ENCODE peak calls at places on chromosomes 4 and X, in eight cellular contexts. One of them, this sample, is unnamed.

GRCh38 chr4:7134737-7135388 is 57.5 kb upstream of the SORCS2 start:
- DNase-seq in AG10803: peak; percentile 96
- DNase-seq in upper lobe of left lung: peak; percentile 46
- DNase-seq in glutamatergic neuron: no peak
- DNase-seq in activated CD4-positive, alpha-beta T cell treated with anti-CD3 and anti-CD28 coated beads, Interleukin-2, amount 50 U/mL, for 1 hour: no peak
- DNase-seq in type B pancreatic cell: no peak
- DNase-seq in esophagus muscularis mucosa: no peak
- DNase-seq in GM12878: no peak
- DNase-seq in this sample: no peak

GRCh38 chrX:22097295-22097694 is 65.2 kb downstream of the PHEX start:
- DNase-seq in AG10803: peak; percentile 72
- DNase-seq in upper lobe of left lung: no peak
- DNase-seq in glutamatergic neuron: no peak
- DNase-seq in activated CD4-positive, alpha-beta T cell treated with anti-CD3 and anti-CD28 coated beads, Interleukin-2, amount 50 U/mL, for 1 hour: no peak
- DNase-seq in type B pancreatic cell: no peak
- DNase-seq in esophagus muscularis mucosa: no peak
- DNase-seq in GM12878: no peak
- DNase-seq in this sample: no peak

GRCh38 chr4:112982677-112983076 is 66.8 kb upstream of the ANK2 start:
- DNase-seq in AG10803: peak; percentile 38
- DNase-seq in upper lobe of left lung: no peak
- DNase-seq in glutamatergic neuron: no peak
- DNase-seq in activated CD4-positive, alpha-beta T cell treated with anti-CD3 and anti-CD28 coated beads, Interleukin-2, amount 50 U/mL, for 1 hour: no peak
- DNase-seq in type B pancreatic cell: no peak
- DNase-seq in esophagus muscularis mucosa: no peak
- DNase-seq in GM12878: no peak
- DNase-seq in this sample: no peak

GRCh38 chrX:148592595-148592994 is 92.2 kb downstream of the AFF2 start:
- DNase-seq in AG10803: no peak
- DNase-seq in upper lobe of left lung: no peak
- DNase-seq in glutamatergic neuron: peak; percentile 10
- DNase-seq in activated CD4-positive, alpha-beta T cell treated with anti-CD3 and anti-CD28 coated beads, Interleukin-2, amount 50 U/mL, for 1 hour: no peak
- DNase-seq in type B pancreatic cell: no peak
- DNase-seq in esophagus muscularis mucosa: no peak
- DNase-seq in GM12878: no peak
- DNase-seq in this sample: no peak

GRCh38 chrX:155768036-155768769 is 112.9 kb upstream of the VAMP7 start:
- DNase-seq in AG10803: peak; percentile 70
- DNase-seq in upper lobe of left lung: peak; percentile 66
- DNase-seq in glutamatergic neuron: no peak
- DNase-seq in activated CD4-positive, alpha-beta T cell treated with anti-CD3 and anti-CD28 coated beads, Interleukin-2, amount 50 U/mL, for 1 hour: no peak
- DNase-seq in type B pancreatic cell: no peak
- DNase-seq in esophagus muscularis mucosa: no peak
- DNase-seq in GM12878: no peak
- DNase-seq in this sample: no peak

GRCh38 chr4:102869569-102870227 is 906 bp downstream of the CISD2 start:
- DNase-seq in AG10803: no peak
- DNase-seq in upper lobe of left lung: no peak
- DNase-seq in glutamatergic neuron: no peak
- DNase-seq in activated CD4-positive, alpha-beta T cell treated with anti-CD3 and anti-CD28 coated beads, Interleukin-2, amount 50 U/mL, for 1 hour: no peak
- DNase-seq in type B pancreatic cell: no peak
- DNase-seq in esophagus muscularis mucosa: no peak
- DNase-seq in GM12878: no peak
- DNase-seq in this sample: no peak

GRCh38 chrX:149650162-149650561 is 18.6 kb upstream of the TMEM185A start:
- DNase-seq in AG10803: no peak
- DNase-seq in upper lobe of left lung: no peak
- DNase-seq in glutamatergic neuron: no peak
- DNase-seq in activated CD4-positive, alpha-beta T cell treated with anti-CD3 and anti-CD28 coated beads, Interleukin-2, amount 50 U/mL, for 1 hour: no peak
- DNase-seq in type B pancreatic cell: no peak
- DNase-seq in esophagus muscularis mucosa: peak; percentile 17
- DNase-seq in GM12878: no peak
- DNase-seq in this sample: no peak

GRCh38 chr4:119237201-119237600 is 24.7 kb downstream of the USP53 start:
- DNase-seq in AG10803: no peak
- DNase-seq in upper lobe of left lung: peak; percentile 38
- DNase-seq in glutamatergic neuron: no peak
- DNase-seq in activated CD4-positive, alpha-beta T cell treated with anti-CD3 and anti-CD28 coated beads, Interleukin-2, amount 50 U/mL, for 1 hour: no peak
- DNase-seq in type B pancreatic cell: no peak
- DNase-seq in esophagus muscularis mucosa: no peak
- DNase-seq in GM12878: no peak
- DNase-seq in this sample: no peak

GRCh38 chr4:118811008-118811764 is 24.7 kb downstream of the SEC24D start:
- DNase-seq in AG10803: peak; percentile 89
- DNase-seq in upper lobe of left lung: no peak
- DNase-seq in glutamatergic neuron: no peak
- DNase-seq in activated CD4-positive, alpha-beta T cell treated with anti-CD3 and anti-CD28 coated beads, Interleukin-2, amount 50 U/mL, for 1 hour: no peak
- DNase-seq in type B pancreatic cell: no peak
- DNase-seq in esophagus muscularis mucosa: no peak
- DNase-seq in GM12878: no peak
- DNase-seq in this sample: no peak

GRCh38 chr4:89998350-89999098 is 103.9 kb downstream of the MMRN1 start:
- DNase-seq in AG10803: no peak
- DNase-seq in upper lobe of left lung: no peak
- DNase-seq in glutamatergic neuron: no peak
- DNase-seq in activated CD4-positive, alpha-beta T cell treated with anti-CD3 and anti-CD28 coated beads, Interleukin-2, amount 50 U/mL, for 1 hour: no peak
- DNase-seq in type B pancreatic cell: no peak
- DNase-seq in esophagus muscularis mucosa: no peak
- DNase-seq in GM12878: no peak
- DNase-seq in this sample: peak; percentile 35

GRCh38 chr4:156779774-156780173 is 191.8 kb downstream of the PDGFC start:
- DNase-seq in AG10803: peak; percentile 95
- DNase-seq in upper lobe of left lung: no peak
- DNase-seq in glutamatergic neuron: no peak
- DNase-seq in activated CD4-positive, alpha-beta T cell treated with anti-CD3 and anti-CD28 coated beads, Interleukin-2, amount 50 U/mL, for 1 hour: no peak
- DNase-seq in type B pancreatic cell: no peak
- DNase-seq in esophagus muscularis mucosa: no peak
- DNase-seq in GM12878: no peak
- DNase-seq in this sample: no peak

GRCh38 chr4:4289055-4289454 is 899 bp downstream of the LYAR start:
- DNase-seq in AG10803: no peak
- DNase-seq in upper lobe of left lung: no peak
- DNase-seq in glutamatergic neuron: no peak
- DNase-seq in activated CD4-positive, alpha-beta T cell treated with anti-CD3 and anti-CD28 coated beads, Interleukin-2, amount 50 U/mL, for 1 hour: no peak
- DNase-seq in type B pancreatic cell: no peak
- DNase-seq in esophagus muscularis mucosa: no peak
- DNase-seq in GM12878: no peak
- DNase-seq in this sample: no peak

GRCh38 chrX:103063918-103064434 is at the start of gene BEX1:
- DNase-seq in AG10803: peak; percentile 0
- DNase-seq in upper lobe of left lung: peak; percentile 77
- DNase-seq in glutamatergic neuron: peak; percentile 81
- DNase-seq in activated CD4-positive, alpha-beta T cell treated with anti-CD3 and anti-CD28 coated beads, Interleukin-2, amount 50 U/mL, for 1 hour: no peak
- DNase-seq in type B pancreatic cell: no peak
- DNase-seq in esophagus muscularis mucosa: no peak
- DNase-seq in GM12878: no peak
- DNase-seq in this sample: no peak

GRCh38 chr4:169644802-169645201 is 24.4 kb downstream of the CLCN3 start:
- DNase-seq in AG10803: no peak
- DNase-seq in upper lobe of left lung: no peak
- DNase-seq in glutamatergic neuron: no peak
- DNase-seq in activated CD4-positive, alpha-beta T cell treated with anti-CD3 and anti-CD28 coated beads, Interleukin-2, amount 50 U/mL, for 1 hour: no peak
- DNase-seq in type B pancreatic cell: no peak
- DNase-seq in esophagus muscularis mucosa: no peak
- DNase-seq in GM12878: no peak
- DNase-seq in this sample: no peak

GRCh38 chr4:138300616-138301015 is 58.5 kb upstream of the SLC7A11 start:
- DNase-seq in AG10803: no peak
- DNase-seq in upper lobe of left lung: no peak
- DNase-seq in glutamatergic neuron: no peak
- DNase-seq in activated CD4-positive, alpha-beta T cell treated with anti-CD3 and anti-CD28 coated beads, Interleukin-2, amount 50 U/mL, for 1 hour: no peak
- DNase-seq in type B pancreatic cell: no peak
- DNase-seq in esophagus muscularis mucosa: no peak
- DNase-seq in GM12878: no peak
- DNase-seq in this sample: no peak

GRCh38 chr4:114561590-114561989 is 37.0 kb upstream of the UGT8 start:
- DNase-seq in AG10803: no peak
- DNase-seq in upper lobe of left lung: no peak
- DNase-seq in glutamatergic neuron: no peak
- DNase-seq in activated CD4-positive, alpha-beta T cell treated with anti-CD3 and anti-CD28 coated beads, Interleukin-2, amount 50 U/mL, for 1 hour: no peak
- DNase-seq in type B pancreatic cell: no peak
- DNase-seq in esophagus muscularis mucosa: no peak
- DNase-seq in GM12878: no peak
- DNase-seq in this sample: no peak